ENCODE peak calls at places on chromosome 19, in six cellular contexts. U, L, Z, V, I and W are unnamed samples.

GRCh38 chr19:32692727-32693061 is 1.1 kb downstream of the NUDT19 start:
- DNase-seq in Z (no peak), I (no peak), L (no peak), V (no peak), U (no peak), W (no peak)

GRCh38 chr19:47580397-47580796 is 7.4 kb upstream of the ZNF541 start:
- DNase-seq in L (no peak), V (no peak), U (no peak), Z (no peak), I (no peak), W (no peak)

GRCh38 chr19:39246951-39247669 is 1.5 kb downstream of the IFNL4 start:
- DNase-seq in L (no peak), I (no peak), V (no peak), Z (no peak), U (no peak), W (no peak)

GRCh38 chr19:38649305-38650179 is 2.1 kb downstream of the ACTN4 start:
- DNase-seq in Z (peak), L (no peak), I (peak), V (peak), U (no peak), W (no peak)

GRCh38 chr19:42531313-42531712 is 3.0 kb upstream of the CEACAM1 start:
- DNase-seq in L (no peak), I (peak), V (peak), Z (no peak), U (no peak), W (no peak)

GRCh38 chr19:53381376-53381775 is 13.6 kb upstream of the ZNF765 start:
- DNase-seq in I (no peak), L (no peak), Z (no peak), V (no peak), U (no peak), W (no peak)

GRCh38 chr19:21434967-21435544 is 38.1 kb downstream of the ZNF493 start:
- DNase-seq in U (no peak), L (no peak), I (no peak), Z (no peak), V (no peak), W (no peak)

GRCh38 chr19:3333020-3333583 is 33.3 kb upstream of the NFIC start:
- DNase-seq in L (no peak), Z (no peak), U (no peak), V (no peak), I (no peak), W (no peak)

GRCh38 chr19:43651758-43652545 is 12.3 kb upstream of the CADM4 start:
- DNase-seq in Z (peak), L (peak), I (peak), V (peak), U (peak), W (peak)

GRCh38 chr19:33815410-33816340 is 19.0 kb downstream of the KCTD15 start:
- DNase-seq in U (peak), L (peak), I (peak), Z (no peak), V (no peak), W (no peak)

GRCh38 chr19:23439623-23440022 is 44.4 kb upstream of the ZNF91 start:
- DNase-seq in L (no peak), V (no peak), Z (no peak), I (no peak), U (no peak), W (no peak)

GRCh38 chr19:49506575-49507105 is 5.8 kb upstream of the FCGRT start:
- DNase-seq in Z (no peak), L (peak), I (peak), U (peak), V (no peak), W (no peak)

GRCh38 chr19:41263042-41263849 is 926 bp upstream of the HNRNPUL1 start:
- DNase-seq in U (peak), Z (peak), V (peak), I (peak), L (peak), W (peak)

GRCh38 chr19:47226426-47227346 is 4.3 kb downstream of the BBC3 start:
- DNase-seq in L (peak), I (peak), Z (peak), U (peak), V (peak), W (peak)

GRCh38 chr19:10069046-10069445 is 17.1 kb upstream of the SHFL start:
- DNase-seq in L (no peak), I (peak), U (no peak), Z (no peak), V (no peak), W (no peak)

GRCh38 chr19:54995561-54995960 is 29.4 kb downstream of the NLRP2 start:
- DNase-seq in I (no peak), Z (no peak), V (no peak), L (no peak), U (no peak), W (no peak)
- TF ChIP-seq CTCF in I (no peak), Z (no peak), V (no peak), L (no peak), U (no peak), W (no peak)

DNA sequence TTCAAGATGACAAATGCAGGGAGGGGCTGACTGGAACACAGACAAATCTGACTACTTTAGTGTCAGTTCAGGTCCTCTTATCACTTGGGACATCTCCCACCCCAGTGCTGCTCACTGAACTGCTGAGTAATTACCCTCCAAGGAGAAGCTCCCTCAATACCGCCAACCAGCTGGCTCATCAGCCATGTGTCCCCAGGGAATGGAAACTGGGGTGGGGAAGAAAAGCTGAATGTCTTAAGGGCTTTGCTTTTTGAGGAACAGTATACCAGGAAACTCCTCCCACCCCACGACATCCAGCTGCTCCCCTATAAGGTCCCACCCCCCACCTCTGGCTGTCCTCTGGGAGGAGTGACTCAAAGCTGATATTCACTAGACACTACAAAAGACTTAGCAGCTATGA is 2.0 kb downstream of the ZNF823 start:
- DNase-seq in Z (peak), L (peak), V (peak), I (peak), U (peak), W (peak)
- H3K4me3 ChIP-seq in Z (no peak), L (no peak), V (no peak), I (peak), U (no peak), W (peak)

GRCh38 chr19:18478545-18479311 is 40.8 kb upstream of the ISYNA1 start:
- DNase-seq in Z (peak), L (peak), V (peak), I (peak), U (peak), W (peak)

GRCh38 chr19:18475762-18476331 is 37.9 kb upstream of the ISYNA1 start:
- DNase-seq in U (no peak), Z (no peak), V (no peak), I (no peak), L (no peak), W (no peak)

GRCh38 chr19:18476507-18477041 is 38.6 kb upstream of the ISYNA1 start:
- DNase-seq in I (no peak), V (no peak), L (no peak), Z (no peak), U (no peak), W (no peak)

GRCh38 chr19:18477974-18478373 is 40.0 kb upstream of the ISYNA1 start:
- DNase-seq in Z (no peak), U (no peak), I (no peak), L (no peak), V (no peak), W (no peak)

DNA sequence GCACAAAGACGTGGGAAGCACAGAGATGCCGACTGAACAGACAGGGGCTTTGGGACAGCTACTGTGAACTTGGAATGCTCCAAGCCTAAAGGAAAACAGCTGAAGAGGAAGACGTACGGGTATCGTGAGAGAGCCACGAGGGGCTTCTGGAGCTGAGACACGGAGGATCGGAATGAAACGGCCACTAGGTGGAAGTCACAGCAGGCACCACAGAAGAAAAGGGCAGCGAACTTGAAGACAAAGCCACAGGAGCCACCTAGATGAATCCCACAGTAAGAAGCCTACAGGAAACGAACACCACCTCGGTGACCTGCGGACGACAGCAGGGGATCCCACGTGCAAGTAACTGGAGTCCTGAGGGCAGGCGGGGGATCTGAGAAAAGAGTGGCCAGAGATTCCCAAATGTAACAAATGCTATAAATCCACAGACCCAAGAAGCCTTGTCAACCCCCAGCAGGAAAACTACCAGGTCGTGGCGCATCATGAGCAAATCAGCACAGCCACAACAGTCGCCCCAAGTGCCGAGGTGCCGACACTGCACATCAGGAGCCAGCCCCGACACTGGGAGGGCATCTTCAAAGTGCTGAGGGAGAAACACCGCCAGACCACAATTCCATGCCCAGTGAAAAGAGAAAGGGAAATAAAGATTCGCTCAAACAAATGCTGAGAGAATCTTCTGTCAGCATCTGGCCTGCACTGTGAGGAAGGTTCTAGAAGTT is 39.3 kb upstream of the ISYNA1 start:
- DNase-seq in L (no peak), V (no peak), U (no peak), Z (no peak), I (no peak), W (no peak)
- TF ChIP-seq CTCF in L (no peak), V (no peak), U (no peak), Z (no peak), I (peak), W (peak)

DNA sequence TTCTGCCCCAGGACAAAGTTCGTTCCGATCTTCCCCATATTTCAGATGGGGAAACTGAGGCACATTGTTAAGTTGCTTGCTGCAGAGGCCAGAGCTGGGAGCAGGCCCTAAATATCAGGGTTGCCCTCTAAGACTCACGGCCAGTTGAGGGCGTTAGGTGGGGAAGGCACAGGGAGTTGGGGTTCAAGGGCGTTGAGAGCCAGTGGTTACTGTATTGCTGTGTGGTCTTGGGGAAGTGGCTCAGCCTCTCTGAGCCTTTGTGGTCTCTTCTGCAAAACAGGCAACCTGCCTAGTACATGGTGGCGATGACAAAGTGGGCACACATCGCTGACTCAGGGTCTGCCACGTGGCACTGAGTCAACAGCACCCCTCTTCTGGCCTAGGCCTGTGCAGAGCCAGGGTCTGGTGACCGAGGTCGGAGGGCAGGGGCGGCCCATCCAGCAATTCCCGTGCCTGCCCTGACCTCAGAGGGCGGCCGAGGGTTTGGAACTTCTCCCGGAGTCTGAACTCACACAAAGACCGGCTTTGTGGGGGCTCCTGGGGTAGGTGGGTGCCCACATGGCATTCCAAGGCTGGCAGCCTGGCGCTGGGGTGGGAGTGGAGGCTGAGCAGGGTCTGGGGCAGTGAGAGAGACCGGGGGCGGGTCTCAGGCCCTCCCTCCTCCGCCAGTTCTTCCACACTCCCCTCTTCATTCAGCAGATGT is 10.2 kb downstream of the TNFAIP8L1 start:
- DNase-seq in Z (no peak), U (no peak), L (no peak), V (no peak), I (no peak), W (no peak)
- H3K4me3 ChIP-seq in Z (no peak), U (no peak), L (no peak), V (no peak), I (no peak), W (no peak)

DNA sequence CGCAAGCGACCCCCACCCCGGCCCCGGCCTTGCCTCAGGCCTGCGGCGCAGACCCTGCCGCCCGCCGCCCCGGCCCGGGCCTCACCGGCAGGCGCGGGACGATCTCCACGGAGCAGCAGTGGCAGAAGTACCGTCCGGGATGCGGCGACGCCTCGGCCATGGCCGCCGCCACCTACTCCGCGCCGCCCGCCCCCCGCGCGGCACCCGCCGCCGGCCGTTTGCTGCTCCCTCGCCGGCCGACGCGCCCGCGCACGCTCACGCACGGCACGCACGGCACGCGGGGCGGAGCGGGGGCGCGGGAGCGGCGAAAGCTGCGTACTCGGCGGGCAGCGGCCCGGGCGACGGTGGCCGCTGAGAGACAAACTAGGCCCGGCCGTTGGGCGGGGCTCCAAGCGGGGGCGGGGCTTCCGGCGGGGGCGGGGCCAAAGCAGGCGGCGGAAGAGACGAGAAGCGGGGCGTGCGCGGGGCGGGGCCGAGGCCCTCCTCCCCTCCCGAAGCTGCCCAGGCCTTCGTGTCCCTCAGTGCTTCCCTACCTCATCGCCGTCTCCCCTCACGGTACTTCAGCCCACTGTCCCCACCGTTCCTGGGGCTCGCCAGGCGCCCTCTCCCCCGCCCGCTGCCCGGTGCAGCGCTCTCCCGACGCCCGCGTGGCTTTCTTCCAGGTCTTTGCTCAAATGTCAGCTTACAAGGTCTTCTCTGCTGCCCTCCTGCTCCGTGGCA is at the start of gene RNF126:
- DNase-seq in V (peak), L (peak), Z (peak), U (peak), I (peak), W (peak)
- TF ChIP-seq CTCF in V (no peak), L (no peak), Z (peak), U (no peak), I (no peak), W (no peak)

GRCh38 chr19:45999653-46000121 is 4.4 kb downstream of the CCDC61 start:
- DNase-seq in V (no peak), I (no peak), L (peak), U (peak), Z (no peak), W (no peak)
- H3K4me3 ChIP-seq in V (no peak), I (no peak), L (no peak), U (no peak), Z (no peak), W (no peak)

DNA sequence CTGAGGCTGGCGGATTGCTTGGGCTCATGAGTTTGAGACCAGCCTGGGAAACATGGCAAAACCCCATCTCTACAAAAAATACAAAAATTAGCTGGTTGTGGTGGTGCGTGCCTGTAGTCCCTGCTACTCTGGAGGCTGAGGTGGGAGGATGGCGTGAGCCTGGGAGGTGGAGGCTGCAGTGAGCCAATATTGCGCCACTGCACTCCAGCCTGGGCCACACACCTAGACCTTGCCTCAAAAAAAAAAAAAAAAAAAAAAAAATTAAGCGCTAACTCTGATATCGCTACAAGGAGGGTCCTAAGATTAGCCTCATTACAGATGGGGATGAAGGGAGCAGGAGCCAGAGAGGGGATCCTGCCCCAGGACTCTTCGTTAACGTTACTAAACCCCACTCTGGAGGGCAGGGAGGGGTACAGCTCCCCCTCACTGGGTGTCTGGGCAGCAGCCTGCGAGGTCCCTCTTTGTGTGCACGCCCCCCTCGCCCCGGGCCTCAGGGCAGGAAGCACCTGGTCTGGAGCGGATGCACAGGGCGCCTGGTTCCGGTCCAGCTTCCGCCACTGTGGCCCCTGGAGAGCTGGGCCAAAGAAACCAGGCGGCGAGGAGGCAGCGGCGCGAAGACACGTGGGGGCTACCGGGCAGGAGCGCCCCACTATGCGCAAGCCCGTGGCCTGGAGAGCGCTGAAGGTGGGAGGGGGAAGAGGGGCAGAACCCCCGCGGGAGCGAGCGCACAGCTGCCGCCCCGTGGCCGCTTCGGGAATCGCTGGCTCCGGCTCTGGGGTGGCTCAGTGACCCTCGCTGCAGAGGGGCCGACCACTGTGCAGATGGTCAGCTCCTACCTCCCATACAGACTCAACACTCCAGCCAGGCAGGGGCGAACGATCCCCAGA is 1.5 kb upstream of the LYL1 start:
- DNase-seq in L (no peak), U (no peak), I (peak), Z (peak), V (no peak), W (no peak)
- TF ChIP-seq CTCF in L (peak), U (peak), I (peak), Z (peak), V (no peak), W (peak)

GRCh38 chr19:1446713-1447564 is 3.0 kb upstream of the APC2 start:
- DNase-seq in V (no peak), I (no peak), Z (no peak), U (no peak), L (no peak), W (no peak)
- H3K4me3 ChIP-seq in V (no peak), I (no peak), Z (no peak), U (no peak), L (no peak), W (no peak)

GRCh38 chr19:11284535-11284934 is 11.4 kb upstream of the TSPAN16 start:
- DNase-seq in U (no peak), I (no peak), L (no peak), V (no peak), Z (no peak), W (no peak)
- TF ChIP-seq CTCF in U (no peak), I (no peak), L (no peak), V (no peak), Z (no peak), W (no peak)